ENCODE peak calls at places on chromosome 17, in seven cellular contexts. One of them, this sample, is unnamed.

GRCh38 chr17:7323731-7324437 is 5.3 kb downstream of the NEURL4 start:
- DNase-seq in B cell: peak
- DNase-seq in body of pancreas: peak
- DNase-seq in BE2C: peak
- DNase-seq in prostate gland: peak
- DNase-seq in upper lobe of left lung: peak
- DNase-seq in GM23338: peak
- DNase-seq in this sample: no peak

GRCh38 chr17:70181866-70182265 is 12.5 kb downstream of the KCNJ2 start:
- DNase-seq in prostate gland: no peak
- DNase-seq in GM23338: no peak
- DNase-seq in body of pancreas: no peak
- DNase-seq in upper lobe of left lung: no peak
- DNase-seq in BE2C: no peak
- DNase-seq in B cell: no peak
- DNase-seq in this sample: no peak

GRCh38 chr17:27807567-27808470 is 7.5 kb upstream of the NOS2 start:
- DNase-seq in upper lobe of left lung: peak
- DNase-seq in BE2C: no peak
- DNase-seq in GM23338: no peak
- DNase-seq in prostate gland: no peak
- DNase-seq in B cell: peak
- DNase-seq in body of pancreas: peak
- DNase-seq in this sample: no peak

GRCh38 chr17:17355426-17355825 is 52.3 kb downstream of the NT5M start:
- DNase-seq in upper lobe of left lung: no peak
- DNase-seq in body of pancreas: no peak
- DNase-seq in B cell: peak
- DNase-seq in prostate gland: no peak
- DNase-seq in GM23338: no peak
- DNase-seq in BE2C: no peak
- DNase-seq in this sample: no peak

GRCh38 chr17:8122923-8123694 is 797 bp downstream of the HES7 start:
- DNase-seq in body of pancreas: peak
- DNase-seq in upper lobe of left lung: no peak
- DNase-seq in BE2C: no peak
- DNase-seq in B cell: peak
- DNase-seq in prostate gland: no peak
- DNase-seq in GM23338: peak
- DNase-seq in this sample: no peak

GRCh38 chr17:56506349-56506748 is 87.2 kb upstream of the NOG start:
- DNase-seq in body of pancreas: no peak
- DNase-seq in B cell: no peak
- DNase-seq in GM23338: peak
- DNase-seq in upper lobe of left lung: no peak
- DNase-seq in BE2C: no peak
- DNase-seq in prostate gland: no peak
- DNase-seq in this sample: no peak

GRCh38 chr17:35284955-35285354 is 42.1 kb downstream of the SLFN5 start:
- DNase-seq in GM23338: no peak
- DNase-seq in upper lobe of left lung: no peak
- DNase-seq in BE2C: no peak
- DNase-seq in body of pancreas: no peak
- DNase-seq in B cell: no peak
- DNase-seq in prostate gland: no peak
- DNase-seq in this sample: no peak

GRCh38 chr17:60091908-60092331 is 13.2 kb upstream of the HEATR6 start:
- DNase-seq in GM23338: no peak
- DNase-seq in BE2C: no peak
- DNase-seq in upper lobe of left lung: no peak
- DNase-seq in prostate gland: no peak
- DNase-seq in B cell: no peak
- DNase-seq in body of pancreas: no peak
- DNase-seq in this sample: no peak

GRCh38 chr17:41324180-41325075 is 8.9 kb upstream of the KRTAP17-1 start:
- DNase-seq in upper lobe of left lung: no peak
- DNase-seq in GM23338: peak
- DNase-seq in prostate gland: peak
- DNase-seq in B cell: no peak
- DNase-seq in BE2C: no peak
- DNase-seq in body of pancreas: no peak
- DNase-seq in this sample: no peak

GRCh38 chr17:31078290-31078689 is 16.5 kb upstream of the NF1 start:
- DNase-seq in B cell: no peak
- DNase-seq in BE2C: no peak
- DNase-seq in GM23338: no peak
- DNase-seq in body of pancreas: no peak
- DNase-seq in upper lobe of left lung: no peak
- DNase-seq in prostate gland: no peak
- DNase-seq in this sample: no peak

GRCh38 chr17:13372432-13372831 is 229.3 kb downstream of the HS3ST3A1 start:
- DNase-seq in B cell: no peak
- DNase-seq in BE2C: no peak
- DNase-seq in GM23338: no peak
- DNase-seq in prostate gland: no peak
- DNase-seq in body of pancreas: no peak
- DNase-seq in upper lobe of left lung: no peak
- DNase-seq in this sample: no peak

GRCh38 chr17:19718613-19719364 is 2.4 kb upstream of the SLC47A2 start:
- DNase-seq in BE2C: no peak
- DNase-seq in body of pancreas: peak
- DNase-seq in GM23338: peak
- DNase-seq in B cell: peak
- DNase-seq in upper lobe of left lung: no peak
- DNase-seq in prostate gland: no peak
- DNase-seq in this sample: no peak

GRCh38 chr17:64174686-64175456 is 44.9 kb upstream of the ERN1 start:
- DNase-seq in body of pancreas: peak
- DNase-seq in B cell: no peak
- DNase-seq in upper lobe of left lung: peak
- DNase-seq in BE2C: no peak
- DNase-seq in GM23338: no peak
- DNase-seq in prostate gland: no peak
- DNase-seq in this sample: peak

GRCh38 chr17:82320140-82320840 is 2.9 kb upstream of the CD7 start:
- DNase-seq in GM23338: no peak
- DNase-seq in upper lobe of left lung: no peak
- DNase-seq in prostate gland: no peak
- DNase-seq in B cell: no peak
- DNase-seq in body of pancreas: no peak
- DNase-seq in BE2C: peak
- DNase-seq in this sample: no peak

GRCh38 chr17:78278139-78278741 is 46.8 kb downstream of the TMEM235 start:
- DNase-seq in BE2C: no peak
- DNase-seq in body of pancreas: no peak
- DNase-seq in prostate gland: no peak
- DNase-seq in B cell: no peak
- DNase-seq in upper lobe of left lung: no peak
- DNase-seq in GM23338: peak
- DNase-seq in this sample: no peak

GRCh38 chr17:80096531-80097306 is 4.7 kb upstream of the GAA start:
- DNase-seq in prostate gland: no peak
- DNase-seq in BE2C: peak
- DNase-seq in upper lobe of left lung: no peak
- DNase-seq in GM23338: no peak
- DNase-seq in body of pancreas: no peak
- DNase-seq in B cell: no peak
- DNase-seq in this sample: no peak

GRCh38 chr17:82400830-82401229 is 17.3 kb upstream of the HEXD start:
- DNase-seq in GM23338: no peak
- DNase-seq in body of pancreas: no peak
- DNase-seq in B cell: peak
- DNase-seq in prostate gland: no peak
- DNase-seq in BE2C: no peak
- DNase-seq in upper lobe of left lung: peak
- DNase-seq in this sample: peak

GRCh38 chr17:45298546-45299285 is 18.1 kb downstream of the MAP3K14 start:
- DNase-seq in body of pancreas: no peak
- DNase-seq in GM23338: no peak
- DNase-seq in prostate gland: no peak
- DNase-seq in upper lobe of left lung: no peak
- DNase-seq in B cell: no peak
- DNase-seq in BE2C: peak
- DNase-seq in this sample: no peak

GRCh38 chr17:10352866-10353265 is 19.9 kb downstream of the MYH13 start:
- DNase-seq in body of pancreas: no peak
- DNase-seq in upper lobe of left lung: no peak
- DNase-seq in prostate gland: no peak
- DNase-seq in B cell: no peak
- DNase-seq in GM23338: no peak
- DNase-seq in BE2C: no peak
- DNase-seq in this sample: no peak

GRCh38 chr17:10360578-10360977 is 12.2 kb downstream of the MYH13 start:
- DNase-seq in body of pancreas: no peak
- DNase-seq in B cell: no peak
- DNase-seq in GM23338: no peak
- DNase-seq in BE2C: no peak
- DNase-seq in upper lobe of left lung: no peak
- DNase-seq in prostate gland: no peak
- DNase-seq in this sample: no peak

DNA sequence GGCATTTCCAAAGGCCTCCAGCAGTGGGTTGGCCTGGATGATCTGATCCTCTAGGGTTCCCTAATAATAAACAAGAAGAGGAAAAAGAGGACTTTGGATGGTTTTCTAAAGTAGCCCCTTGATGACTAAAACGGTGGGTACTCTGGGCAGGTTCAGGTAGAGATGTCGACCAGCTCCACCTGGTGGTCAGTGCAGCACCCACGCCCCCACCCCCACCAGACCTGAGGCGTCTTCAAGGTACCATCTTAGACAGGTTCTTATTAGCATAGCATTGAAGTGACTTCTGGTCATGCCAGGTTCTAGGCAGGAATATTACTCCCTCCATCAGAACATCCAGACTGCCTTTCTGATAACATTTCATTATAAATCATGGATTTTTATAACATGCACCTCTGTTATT is 15.0 kb downstream of the MYH13 start:
- DNase-seq in GM23338: peak
- DNase-seq in body of pancreas: no peak
- DNase-seq in upper lobe of left lung: no peak
- DNase-seq in B cell: peak
- DNase-seq in BE2C: no peak
- DNase-seq in prostate gland: no peak
- DNase-seq in this sample: no peak
- TF ChIP-seq CTCF in GM23338: peak
- TF ChIP-seq CTCF in body of pancreas: no peak
- TF ChIP-seq CTCF in upper lobe of left lung: no peak
- TF ChIP-seq CTCF in B cell: peak
- TF ChIP-seq CTCF in BE2C: peak
- TF ChIP-seq CTCF in prostate gland: peak
- TF ChIP-seq CTCF in this sample: no peak

DNA sequence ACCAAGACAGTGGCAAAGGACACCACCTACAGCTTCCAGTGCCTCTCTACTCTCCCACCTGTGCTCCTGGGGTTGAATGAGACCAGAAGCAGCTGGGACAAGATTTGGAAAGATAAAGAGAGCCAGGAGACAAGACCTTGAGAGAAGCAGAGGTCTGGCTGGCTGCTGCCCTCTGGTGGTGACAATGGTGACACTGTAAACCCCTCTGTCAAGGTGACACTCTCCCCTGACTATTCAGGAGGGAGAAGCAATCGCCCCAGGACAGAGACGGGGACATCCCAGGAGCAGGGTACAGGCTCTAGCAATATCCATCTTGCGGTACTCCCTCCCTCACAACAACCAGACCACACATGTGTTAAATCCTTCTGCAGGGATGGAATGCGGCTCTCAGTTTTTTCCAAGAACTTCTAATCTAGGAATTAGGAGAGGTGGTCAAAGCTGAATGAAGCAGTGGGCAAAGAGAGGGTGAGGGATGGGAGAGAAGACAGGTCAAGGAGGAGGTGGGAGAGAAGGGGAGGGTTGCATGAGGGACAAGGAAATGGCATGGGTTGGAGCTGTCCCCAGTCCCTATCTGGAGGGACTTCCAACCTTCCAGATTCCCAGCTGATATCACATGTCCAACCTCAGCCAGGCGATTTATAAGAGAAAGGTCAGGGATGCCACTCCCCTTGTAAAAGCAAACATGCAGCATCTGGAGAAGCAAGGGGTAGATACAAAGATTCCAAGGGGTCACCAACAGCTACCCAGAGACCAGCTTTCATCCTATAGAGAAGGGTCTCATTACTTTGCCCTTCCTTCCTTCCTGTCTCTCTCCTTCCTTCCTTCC is 2.9 kb downstream of the PHOSPHO1 start:
- DNase-seq in upper lobe of left lung: peak
- DNase-seq in body of pancreas: peak
- DNase-seq in BE2C: peak
- DNase-seq in GM23338: peak
- DNase-seq in prostate gland: peak
- DNase-seq in B cell: peak
- DNase-seq in this sample: peak
- TF ChIP-seq CTCF in upper lobe of left lung: peak
- TF ChIP-seq CTCF in body of pancreas: peak
- TF ChIP-seq CTCF in BE2C: peak
- TF ChIP-seq CTCF in GM23338: peak
- TF ChIP-seq CTCF in prostate gland: peak
- TF ChIP-seq CTCF in B cell: peak
- TF ChIP-seq CTCF in this sample: peak

GRCh38 chr17:43840814-43841213 is 6.2 kb upstream of the CD300LG start:
- DNase-seq in body of pancreas: no peak
- DNase-seq in B cell: no peak
- DNase-seq in BE2C: peak
- DNase-seq in prostate gland: no peak
- DNase-seq in upper lobe of left lung: no peak
- DNase-seq in GM23338: peak
- DNase-seq in this sample: no peak
- TF ChIP-seq CTCF in body of pancreas: no peak
- TF ChIP-seq CTCF in B cell: no peak
- TF ChIP-seq CTCF in BE2C: peak
- TF ChIP-seq CTCF in prostate gland: no peak
- TF ChIP-seq CTCF in upper lobe of left lung: no peak
- TF ChIP-seq CTCF in GM23338: peak
- TF ChIP-seq CTCF in this sample: peak

GRCh38 chr17:58325976-58326468 is 2.6 kb downstream of the TSPOAP1 start:
- DNase-seq in prostate gland: no peak
- DNase-seq in GM23338: no peak
- DNase-seq in B cell: no peak
- DNase-seq in body of pancreas: no peak
- DNase-seq in upper lobe of left lung: no peak
- DNase-seq in BE2C: no peak
- DNase-seq in this sample: no peak

GRCh38 chr17:58323420-58324408 is 4.9 kb downstream of the TSPOAP1 start:
- DNase-seq in BE2C: no peak
- DNase-seq in body of pancreas: no peak
- DNase-seq in B cell: peak
- DNase-seq in prostate gland: no peak
- DNase-seq in GM23338: no peak
- DNase-seq in upper lobe of left lung: no peak
- DNase-seq in this sample: peak

GRCh38 chr17:58325289-58325726 is 3.3 kb downstream of the TSPOAP1 start:
- DNase-seq in body of pancreas: no peak
- DNase-seq in GM23338: peak
- DNase-seq in B cell: peak
- DNase-seq in BE2C: peak
- DNase-seq in prostate gland: no peak
- DNase-seq in upper lobe of left lung: no peak
- DNase-seq in this sample: no peak

GRCh38 chr17:58322581-58323419 is 5.8 kb downstream of the TSPOAP1 start:
- DNase-seq in GM23338: no peak
- DNase-seq in prostate gland: no peak
- DNase-seq in B cell: peak
- DNase-seq in upper lobe of left lung: no peak
- DNase-seq in body of pancreas: no peak
- DNase-seq in BE2C: no peak
- DNase-seq in this sample: no peak

GRCh38 chr17:58324409-58325288 is 3.9 kb downstream of the TSPOAP1 start:
- DNase-seq in upper lobe of left lung: peak
- DNase-seq in B cell: peak
- DNase-seq in BE2C: peak
- DNase-seq in prostate gland: peak
- DNase-seq in body of pancreas: peak
- DNase-seq in GM23338: peak
- DNase-seq in this sample: no peak
- TF ChIP-seq CTCF in upper lobe of left lung: no peak
- TF ChIP-seq CTCF in B cell: no peak
- TF ChIP-seq CTCF in BE2C: no peak
- TF ChIP-seq CTCF in prostate gland: no peak
- TF ChIP-seq CTCF in body of pancreas: no peak
- TF ChIP-seq CTCF in GM23338: no peak
- TF ChIP-seq CTCF in this sample: no peak